ENCODE peak calls at places on chromosomes 1 and 21, in ten cellular contexts. One of them, this sample, is unnamed.

GRCh38 chr1:179550753-179551682 is 24.7 kb downstream of the NPHS2 start:
- DNase-seq in IMR-90: peak; percentile 63
- DNase-seq in uterus: no peak
- DNase-seq in fibroblast of the aortic adventitia: peak; percentile 65
- DNase-seq in HFF-Myc: peak; percentile 7
- DNase-seq in mesothelial cell of epicardium: no peak
- DNase-seq in neural crest cell: no peak
- DNase-seq in sigmoid colon: no peak
- DNase-seq in WTC11: no peak
- DNase-seq in heart right ventricle: no peak
- DNase-seq in this sample: no peak

GRCh38 chr1:184753608-184754478 is 815 bp downstream of the EDEM3 start:
- DNase-seq in IMR-90: peak; percentile 29
- DNase-seq in uterus: no peak
- DNase-seq in fibroblast of the aortic adventitia: peak; percentile 34
- DNase-seq in HFF-Myc: no peak
- DNase-seq in mesothelial cell of epicardium: no peak
- DNase-seq in neural crest cell: no peak
- DNase-seq in sigmoid colon: peak; percentile 73
- DNase-seq in WTC11: peak; percentile 47
- DNase-seq in heart right ventricle: peak; percentile 46
- DNase-seq in this sample: no peak

GRCh38 chr1:77416692-77417450 is 135.1 kb downstream of the AK5 start:
- DNase-seq in IMR-90: peak; percentile 34
- DNase-seq in uterus: no peak
- DNase-seq in fibroblast of the aortic adventitia: no peak
- DNase-seq in HFF-Myc: no peak
- DNase-seq in mesothelial cell of epicardium: no peak
- DNase-seq in neural crest cell: no peak
- DNase-seq in sigmoid colon: no peak
- DNase-seq in WTC11: peak; percentile 14
- DNase-seq in heart right ventricle: no peak
- DNase-seq in this sample: no peak

GRCh38 chr1:218575079-218575478 is 229.9 kb downstream of the TGFB2 start:
- DNase-seq in IMR-90: no peak
- DNase-seq in uterus: no peak
- DNase-seq in fibroblast of the aortic adventitia: no peak
- DNase-seq in HFF-Myc: no peak
- DNase-seq in mesothelial cell of epicardium: no peak
- DNase-seq in neural crest cell: no peak
- DNase-seq in sigmoid colon: no peak
- DNase-seq in WTC11: no peak
- DNase-seq in heart right ventricle: no peak
- DNase-seq in this sample: no peak

GRCh38 chr21:38323721-38324591 is 67.2 kb downstream of the KCNJ15 start:
- DNase-seq in IMR-90: peak; percentile 94
- DNase-seq in uterus: no peak
- DNase-seq in fibroblast of the aortic adventitia: peak; percentile 91
- DNase-seq in HFF-Myc: peak; percentile 99
- DNase-seq in mesothelial cell of epicardium: no peak
- DNase-seq in neural crest cell: no peak
- DNase-seq in sigmoid colon: no peak
- DNase-seq in WTC11: no peak
- DNase-seq in heart right ventricle: no peak
- DNase-seq in this sample: no peak

GRCh38 chr1:25819496-25820246 is at the start of gene MTFR1L:
- DNase-seq in IMR-90: peak; percentile 55
- DNase-seq in uterus: peak; percentile 87
- DNase-seq in fibroblast of the aortic adventitia: peak; percentile 63
- DNase-seq in HFF-Myc: no peak
- DNase-seq in mesothelial cell of epicardium: peak; percentile 71
- DNase-seq in neural crest cell: peak; percentile 67
- DNase-seq in sigmoid colon: peak; percentile 92
- DNase-seq in WTC11: peak; percentile 84
- DNase-seq in heart right ventricle: peak; percentile 89
- DNase-seq in this sample: peak; percentile 98

GRCh38 chr1:58573705-58574591 is 3.1 kb downstream of the TACSTD2 start:
- DNase-seq in IMR-90: no peak
- DNase-seq in uterus: no peak
- DNase-seq in fibroblast of the aortic adventitia: no peak
- DNase-seq in HFF-Myc: no peak
- DNase-seq in mesothelial cell of epicardium: no peak
- DNase-seq in neural crest cell: no peak
- DNase-seq in sigmoid colon: no peak
- DNase-seq in WTC11: no peak
- DNase-seq in heart right ventricle: no peak
- DNase-seq in this sample: peak; percentile 84

GRCh38 chr1:26408604-26409003 is 2.0 kb upstream of the LIN28A start:
- DNase-seq in IMR-90: peak; percentile 71
- DNase-seq in uterus: peak; percentile 76
- DNase-seq in fibroblast of the aortic adventitia: peak; percentile 84
- DNase-seq in HFF-Myc: peak; percentile 47
- DNase-seq in mesothelial cell of epicardium: peak; percentile 68
- DNase-seq in neural crest cell: peak; percentile 96
- DNase-seq in sigmoid colon: peak; percentile 73
- DNase-seq in WTC11: peak; percentile 90
- DNase-seq in heart right ventricle: peak; percentile 72
- DNase-seq in this sample: peak; percentile 81

GRCh38 chr21:32548978-32549377 is 36.3 kb downstream of the TCP10L start:
- DNase-seq in IMR-90: no peak
- DNase-seq in uterus: no peak
- DNase-seq in fibroblast of the aortic adventitia: no peak
- DNase-seq in HFF-Myc: no peak
- DNase-seq in mesothelial cell of epicardium: no peak
- DNase-seq in neural crest cell: no peak
- DNase-seq in sigmoid colon: no peak
- DNase-seq in WTC11: no peak
- DNase-seq in heart right ventricle: no peak
- DNase-seq in this sample: no peak

GRCh38 chr1:175976865-175977642 is 230.0 kb downstream of the COP1 start:
- DNase-seq in IMR-90: peak; percentile 66
- DNase-seq in uterus: no peak
- DNase-seq in fibroblast of the aortic adventitia: peak; percentile 43
- DNase-seq in HFF-Myc: no peak
- DNase-seq in mesothelial cell of epicardium: no peak
- DNase-seq in neural crest cell: no peak
- DNase-seq in sigmoid colon: no peak
- DNase-seq in WTC11: no peak
- DNase-seq in heart right ventricle: no peak
- DNase-seq in this sample: no peak

GRCh38 chr1:12078938-12079861 is 16.1 kb downstream of the TNFRSF8 start:
- DNase-seq in IMR-90: peak; percentile 47
- DNase-seq in uterus: peak; percentile 27
- DNase-seq in fibroblast of the aortic adventitia: peak; percentile 68
- DNase-seq in HFF-Myc: peak; percentile 31
- DNase-seq in mesothelial cell of epicardium: no peak
- DNase-seq in neural crest cell: peak; percentile 67
- DNase-seq in sigmoid colon: no peak
- DNase-seq in WTC11: peak; percentile 76
- DNase-seq in heart right ventricle: no peak
- DNase-seq in this sample: peak; percentile 72

GRCh38 chr1:231240531-231240882 is 505 bp upstream of the GNPAT start:
- DNase-seq in IMR-90: peak; percentile 15
- DNase-seq in uterus: no peak
- DNase-seq in fibroblast of the aortic adventitia: no peak
- DNase-seq in HFF-Myc: no peak
- DNase-seq in mesothelial cell of epicardium: no peak
- DNase-seq in neural crest cell: no peak
- DNase-seq in sigmoid colon: no peak
- DNase-seq in WTC11: no peak
- DNase-seq in heart right ventricle: no peak
- DNase-seq in this sample: no peak

GRCh38 chr1:232355162-232356006 is 274.5 kb downstream of the SIPA1L2 start:
- DNase-seq in IMR-90: no peak
- DNase-seq in uterus: no peak
- DNase-seq in fibroblast of the aortic adventitia: no peak
- DNase-seq in HFF-Myc: no peak
- DNase-seq in mesothelial cell of epicardium: no peak
- DNase-seq in neural crest cell: no peak
- DNase-seq in sigmoid colon: no peak
- DNase-seq in WTC11: no peak
- DNase-seq in heart right ventricle: no peak
- DNase-seq in this sample: no peak

DNA sequence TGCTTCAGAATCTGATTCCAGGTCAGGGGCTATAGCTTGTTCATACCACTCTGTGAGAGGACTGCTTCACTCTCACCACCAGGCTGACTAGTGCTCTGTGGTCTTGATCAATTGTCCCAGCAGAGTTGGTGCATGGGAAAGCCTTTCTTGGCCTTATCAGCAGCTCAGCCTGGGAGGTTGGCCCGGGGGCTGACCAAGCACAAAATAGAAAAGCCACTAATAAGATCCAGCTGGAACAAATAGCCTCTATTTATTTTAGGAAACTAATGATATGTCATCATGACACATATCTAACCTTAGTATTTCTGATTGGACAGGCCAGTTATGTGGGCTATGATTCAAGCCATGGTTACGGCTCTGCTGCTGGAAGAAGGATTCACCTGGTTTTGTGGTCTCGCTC is 134.2 kb downstream of the GDAP2 start:
- DNase-seq in IMR-90: peak; percentile 94
- DNase-seq in uterus: no peak
- DNase-seq in fibroblast of the aortic adventitia: peak; percentile 95
- DNase-seq in HFF-Myc: peak; percentile 61
- DNase-seq in mesothelial cell of epicardium: no peak
- DNase-seq in neural crest cell: no peak
- DNase-seq in sigmoid colon: no peak
- DNase-seq in WTC11: no peak
- DNase-seq in heart right ventricle: peak; percentile 22
- DNase-seq in this sample: no peak
- TF ChIP-seq CTCF in IMR-90: peak; percentile 33
- TF ChIP-seq CTCF in uterus: no peak
- TF ChIP-seq CTCF in fibroblast of the aortic adventitia: peak; percentile 66
- TF ChIP-seq CTCF in HFF-Myc: peak; percentile 13
- TF ChIP-seq CTCF in mesothelial cell of epicardium: no peak
- TF ChIP-seq CTCF in neural crest cell: no peak
- TF ChIP-seq CTCF in sigmoid colon: no peak
- TF ChIP-seq CTCF in WTC11: no peak
- TF ChIP-seq CTCF in heart right ventricle: no peak
- TF ChIP-seq CTCF in this sample: no peak

GRCh38 chr1:204476563-204476962 is 18.0 kb downstream of the PIK3C2B start:
- DNase-seq in IMR-90: no peak
- DNase-seq in uterus: no peak
- DNase-seq in fibroblast of the aortic adventitia: no peak
- DNase-seq in HFF-Myc: no peak
- DNase-seq in mesothelial cell of epicardium: no peak
- DNase-seq in neural crest cell: no peak
- DNase-seq in sigmoid colon: no peak
- DNase-seq in WTC11: no peak
- DNase-seq in heart right ventricle: no peak
- DNase-seq in this sample: no peak
- TF ChIP-seq CTCF in IMR-90: no peak
- TF ChIP-seq CTCF in uterus: no peak
- TF ChIP-seq CTCF in fibroblast of the aortic adventitia: no peak
- TF ChIP-seq CTCF in HFF-Myc: no peak
- TF ChIP-seq CTCF in mesothelial cell of epicardium: no peak
- TF ChIP-seq CTCF in neural crest cell: no peak
- TF ChIP-seq CTCF in sigmoid colon: no peak
- TF ChIP-seq CTCF in WTC11: no peak
- TF ChIP-seq CTCF in heart right ventricle: no peak
- TF ChIP-seq CTCF in this sample: no peak

GRCh38 chr1:208034135-208034534 is 123.2 kb upstream of the CD34 start:
- DNase-seq in IMR-90: no peak
- DNase-seq in uterus: no peak
- DNase-seq in fibroblast of the aortic adventitia: no peak
- DNase-seq in HFF-Myc: no peak
- DNase-seq in mesothelial cell of epicardium: no peak
- DNase-seq in neural crest cell: no peak
- DNase-seq in sigmoid colon: peak; percentile 49
- DNase-seq in WTC11: no peak
- DNase-seq in heart right ventricle: no peak
- DNase-seq in this sample: no peak

GRCh38 chr1:208036918-208037567 is 126.1 kb upstream of the CD34 start:
- DNase-seq in IMR-90: no peak
- DNase-seq in uterus: no peak
- DNase-seq in fibroblast of the aortic adventitia: no peak
- DNase-seq in HFF-Myc: no peak
- DNase-seq in mesothelial cell of epicardium: no peak
- DNase-seq in neural crest cell: no peak
- DNase-seq in sigmoid colon: peak; percentile 40
- DNase-seq in WTC11: no peak
- DNase-seq in heart right ventricle: no peak
- DNase-seq in this sample: no peak

GRCh38 chr1:208033236-208033635 is 122.3 kb upstream of the CD34 start:
- DNase-seq in IMR-90: no peak
- DNase-seq in uterus: no peak
- DNase-seq in fibroblast of the aortic adventitia: no peak
- DNase-seq in HFF-Myc: no peak
- DNase-seq in mesothelial cell of epicardium: no peak
- DNase-seq in neural crest cell: no peak
- DNase-seq in sigmoid colon: peak; percentile 61
- DNase-seq in WTC11: no peak
- DNase-seq in heart right ventricle: no peak
- DNase-seq in this sample: no peak

GRCh38 chr1:208038303-208038702 is 127.4 kb upstream of the CD34 start:
- DNase-seq in IMR-90: no peak
- DNase-seq in uterus: no peak
- DNase-seq in fibroblast of the aortic adventitia: no peak
- DNase-seq in HFF-Myc: no peak
- DNase-seq in mesothelial cell of epicardium: no peak
- DNase-seq in neural crest cell: no peak
- DNase-seq in sigmoid colon: no peak
- DNase-seq in WTC11: no peak
- DNase-seq in heart right ventricle: no peak
- DNase-seq in this sample: no peak

GRCh38 chr1:208036177-208036808 is 125.4 kb upstream of the CD34 start:
- DNase-seq in IMR-90: peak; percentile 31
- DNase-seq in uterus: no peak
- DNase-seq in fibroblast of the aortic adventitia: peak; percentile 27
- DNase-seq in HFF-Myc: no peak
- DNase-seq in mesothelial cell of epicardium: no peak
- DNase-seq in neural crest cell: no peak
- DNase-seq in sigmoid colon: no peak
- DNase-seq in WTC11: peak; percentile 29
- DNase-seq in heart right ventricle: no peak
- DNase-seq in this sample: peak; percentile 48
- TF ChIP-seq CTCF in IMR-90: peak; percentile 24
- TF ChIP-seq CTCF in uterus: peak; percentile 21
- TF ChIP-seq CTCF in fibroblast of the aortic adventitia: peak; percentile 14
- TF ChIP-seq CTCF in HFF-Myc: no peak
- TF ChIP-seq CTCF in mesothelial cell of epicardium: no peak
- TF ChIP-seq CTCF in neural crest cell: peak; percentile 48
- TF ChIP-seq CTCF in sigmoid colon: no peak
- TF ChIP-seq CTCF in WTC11: no peak
- TF ChIP-seq CTCF in heart right ventricle: peak; percentile 31
- TF ChIP-seq CTCF in this sample: peak; percentile 6

DNA sequence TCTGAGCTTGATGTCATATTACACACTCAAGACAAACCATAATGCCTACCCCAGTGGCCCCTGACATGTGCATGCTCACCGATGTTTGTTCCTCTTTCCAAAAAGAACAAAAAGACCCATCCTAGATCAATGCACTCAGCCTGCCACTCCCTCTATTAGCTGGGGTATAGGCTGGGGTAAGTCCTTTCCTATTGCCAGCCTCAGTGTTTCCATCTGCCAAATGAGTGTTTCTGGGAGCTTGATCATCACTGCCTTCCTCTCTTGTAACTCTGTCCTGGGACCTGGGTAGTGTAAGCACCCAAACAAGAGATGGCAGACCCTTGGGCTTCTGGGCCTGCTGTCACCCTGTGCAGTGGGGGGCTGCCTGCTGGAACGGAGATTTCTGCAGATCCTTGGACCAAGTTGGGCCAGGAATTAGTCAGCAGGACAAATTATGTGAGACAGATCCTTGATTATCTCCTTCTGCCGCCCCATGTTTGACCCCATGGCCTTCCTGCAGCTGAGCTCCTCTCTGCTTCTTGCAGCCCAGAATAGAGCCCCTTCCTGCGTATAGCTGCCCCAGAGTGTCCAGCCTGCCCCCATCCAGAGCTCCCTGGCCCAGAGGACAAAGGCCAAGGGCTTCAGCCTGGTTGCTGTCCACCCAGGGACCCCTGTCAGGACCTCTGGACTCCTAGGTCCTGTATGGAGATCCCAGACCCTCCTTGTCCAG is 31.5 kb upstream of the LRP8 start:
- DNase-seq in IMR-90: no peak
- DNase-seq in uterus: no peak
- DNase-seq in fibroblast of the aortic adventitia: no peak
- DNase-seq in HFF-Myc: no peak
- DNase-seq in mesothelial cell of epicardium: no peak
- DNase-seq in neural crest cell: no peak
- DNase-seq in sigmoid colon: peak; percentile 27
- DNase-seq in WTC11: no peak
- DNase-seq in heart right ventricle: no peak
- DNase-seq in this sample: no peak
- TF ChIP-seq CTCF in IMR-90: no peak
- TF ChIP-seq CTCF in uterus: no peak
- TF ChIP-seq CTCF in fibroblast of the aortic adventitia: no peak
- TF ChIP-seq CTCF in HFF-Myc: no peak
- TF ChIP-seq CTCF in mesothelial cell of epicardium: no peak
- TF ChIP-seq CTCF in neural crest cell: no peak
- TF ChIP-seq CTCF in sigmoid colon: no peak
- TF ChIP-seq CTCF in WTC11: no peak
- TF ChIP-seq CTCF in heart right ventricle: no peak
- TF ChIP-seq CTCF in this sample: no peak